ENCODE peak calls at places on chromosomes 13 and 19, in six cellular contexts. R is fibroblast of lung, E is keratinocyte, X is HCT116, I is GM23248, Q is mammary epithelial cell. A is an unnamed sample.

GRCh38 chr13:110536006-110536693 is 25.4 kb downstream of the RAB20 start:
- DNase-seq in I (no peak), E (no peak), Q (no peak), R (no peak), X (no peak), A (no peak)

GRCh38 chr13:79992111-79992510 is 348.8 kb downstream of the SPRY2 start:
- DNase-seq in X (no peak), R (no peak), Q (no peak), E (no peak), I (no peak), A (no peak)

GRCh38 chr13:23488442-23488841 is 54.9 kb upstream of the SACS start:
- DNase-seq in E (no peak), X (no peak), Q (peak), I (peak), R (peak), A (peak)

GRCh38 chr19:33697766-33698165 is 76.0 kb downstream of the CHST8 start:
- DNase-seq in Q (no peak), X (no peak), E (no peak), R (no peak), I (no peak), A (no peak)

GRCh38 chr13:91017031-91017668 is 330.3 kb upstream of the MIR17HG start:
- DNase-seq in E (no peak), Q (peak), X (peak), I (peak), R (peak), A (peak)

GRCh38 chr19:2544576-2545415 is 68.9 kb downstream of the GADD45B start:
- DNase-seq in X (no peak), E (no peak), Q (no peak), I (no peak), R (peak), A (no peak)

GRCh38 chr13:98507060-98507797 is 69.7 kb downstream of the STK24 start:
- DNase-seq in R (peak), E (peak), X (no peak), I (peak), Q (no peak), A (peak)

GRCh38 chr13:38826182-38826813 is 139.4 kb downstream of the FREM2 start:
- DNase-seq in Q (no peak), R (no peak), X (no peak), I (no peak), E (no peak), A (no peak)

GRCh38 chr13:111005808-111006494 is 91.1 kb upstream of the ANKRD10 start:
- DNase-seq in X (no peak), I (peak), Q (no peak), R (peak), E (no peak), A (peak)

GRCh38 chr19:1262687-1263123 is 6.4 kb upstream of the CIRBP start:
- DNase-seq in R (no peak), E (no peak), X (no peak), Q (no peak), I (no peak), A (no peak)

GRCh38 chr19:53849237-53849676 is 18.4 kb upstream of the MYADM start:
- DNase-seq in R (peak), E (no peak), Q (no peak), I (peak), X (no peak), A (peak)

GRCh38 chr19:49057636-49058234 is at the start of gene CGB7:
- DNase-seq in X (no peak), R (peak), I (peak), Q (peak), E (no peak), A (peak)

GRCh38 chr19:40777795-40778044 is 327 bp upstream of the RAB4B start:
- DNase-seq in X (no peak), Q (no peak), E (no peak), R (no peak), I (no peak), A (no peak)

GRCh38 chr19:14540741-14541525 is 11.5 kb downstream of the TECR start:
- DNase-seq in Q (no peak), R (no peak), I (no peak), X (no peak), E (no peak), A (no peak)

GRCh38 chr19:14542721-14543328 is 13.4 kb downstream of the TECR start:
- DNase-seq in R (peak), X (no peak), I (peak), Q (peak), E (no peak), A (no peak)

GRCh38 chr19:14533450-14533849 is 4.1 kb downstream of the TECR start:
- DNase-seq in E (no peak), R (no peak), X (no peak), I (no peak), Q (no peak), A (no peak)

DNA sequence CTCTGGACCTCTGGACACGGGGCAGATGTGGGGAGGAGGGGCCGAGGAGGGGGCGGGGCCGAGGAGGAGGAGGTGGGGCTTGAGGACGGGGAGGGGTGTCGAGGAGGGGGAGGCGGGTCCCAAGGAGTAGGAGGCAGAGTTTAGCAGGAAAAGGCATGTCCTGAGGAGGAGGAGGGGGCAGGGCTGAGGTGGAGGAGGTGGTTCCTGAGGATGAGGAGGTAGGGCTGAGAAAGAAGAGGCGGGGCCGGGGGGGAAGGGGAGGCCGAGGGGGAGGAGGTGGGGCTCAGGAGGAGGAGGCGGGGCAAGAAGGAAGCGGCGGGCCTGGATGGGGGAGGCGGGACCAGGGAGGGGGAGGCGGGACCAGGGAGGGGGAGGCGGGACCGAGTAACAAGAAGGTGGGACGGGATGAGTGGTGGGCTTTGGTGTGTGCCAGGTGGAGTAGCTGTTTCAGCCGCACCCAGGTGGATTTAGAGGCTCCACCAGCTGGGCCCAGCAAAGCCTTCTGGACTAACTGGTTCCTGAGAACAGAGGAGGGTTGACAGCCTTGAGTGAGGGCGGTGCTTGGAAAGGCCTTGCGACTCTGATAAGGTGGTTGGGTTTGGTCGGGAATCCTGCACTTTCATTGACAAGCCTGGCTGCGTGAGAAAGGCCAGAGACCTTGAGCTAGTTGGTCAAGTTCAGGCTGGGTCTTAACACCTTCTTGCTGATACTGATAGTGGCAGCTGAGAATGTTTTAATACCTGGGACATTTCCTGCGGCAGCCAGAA is 7.7 kb downstream of the TECR start:
- DNase-seq in E (no peak), R (peak), I (peak), Q (peak), X (peak), A (no peak)
- H3K4me3 ChIP-seq in E (peak), R (no peak), I (no peak), Q (no peak), X (no peak), A (no peak)

GRCh38 chr19:4473708-4474503 is 1.8 kb downstream of the HDGFL2 start:
- DNase-seq in X (no peak), Q (no peak), R (peak), I (peak), E (no peak), A (no peak)
- H2AFZ ChIP-seq in X (no peak), Q (peak), R (peak), I (peak), E (no peak), A (peak)

GRCh38 chr13:55727683-55728082 is 1413.0 kb upstream of the PRR20A start:
- DNase-seq in Q (no peak), I (no peak), X (no peak), E (no peak), R (no peak), A (no peak)
- H3K4me3 ChIP-seq in Q (no peak), I (no peak), X (no peak), E (no peak), R (no peak), A (no peak)

DNA sequence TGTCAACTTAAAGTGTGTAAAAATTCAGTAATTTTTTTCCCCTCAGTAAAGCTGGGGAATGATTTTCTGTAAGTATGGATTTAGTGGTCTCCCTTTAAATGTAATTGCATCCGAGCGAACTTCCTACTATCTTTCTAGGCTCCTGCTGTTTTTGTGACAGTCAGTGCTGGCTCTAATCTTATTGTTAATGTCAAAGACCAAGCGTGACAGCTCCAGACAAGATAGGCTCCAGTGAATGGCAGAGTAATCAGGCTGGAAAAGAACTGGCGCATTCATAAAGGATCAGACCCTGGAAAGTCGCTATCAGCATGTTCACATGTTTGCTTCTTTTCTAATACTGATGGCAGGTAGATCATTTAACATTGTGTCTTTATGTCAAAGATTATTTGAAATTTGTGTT is 908.0 kb upstream of the ATXN8OS start:
- DNase-seq in R (no peak), X (no peak), I (no peak), E (no peak), Q (no peak), A (no peak)
- H2AFZ ChIP-seq in R (no peak), X (no peak), I (no peak), E (no peak), Q (no peak), A (no peak)

DNA sequence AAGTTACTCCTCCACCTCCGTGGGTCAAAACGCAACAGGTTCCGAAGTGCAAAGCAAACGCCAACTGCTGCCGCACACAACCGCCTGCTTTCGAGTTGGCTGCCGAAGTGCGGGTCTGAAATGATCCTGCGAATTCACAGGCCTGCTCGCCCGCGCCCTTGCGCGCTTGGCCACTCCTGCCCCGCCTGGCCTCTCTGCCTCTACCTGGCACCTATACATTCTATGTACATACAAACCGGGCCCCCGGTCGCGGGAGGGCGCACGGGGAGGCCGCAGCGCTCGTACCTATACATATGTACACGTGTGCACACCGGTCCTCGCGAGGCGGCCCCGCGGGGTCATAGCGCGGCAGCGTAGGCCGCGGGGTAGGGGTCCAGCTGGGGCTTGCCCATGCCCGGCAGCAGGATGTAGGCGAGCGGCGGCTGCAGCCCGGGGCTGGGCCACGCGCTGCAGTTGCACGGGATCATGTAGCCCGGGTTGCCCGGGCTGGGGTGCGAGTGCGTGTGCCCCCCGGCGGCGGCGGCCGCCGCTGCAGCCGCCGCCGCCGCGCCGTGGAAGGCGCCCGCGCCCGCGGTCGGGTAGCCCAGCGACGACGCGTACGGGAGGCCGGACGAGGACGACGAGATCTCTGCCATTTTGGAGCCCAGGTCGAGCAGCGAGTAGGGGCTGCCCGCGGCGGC is 1.3 kb downstream of the SOX21 start:
- DNase-seq in I (peak), Q (no peak), X (no peak), R (no peak), E (no peak), A (no peak)
- H3K4me3 ChIP-seq in I (no peak), Q (peak), X (no peak), R (no peak), E (peak), A (peak)